ENCODE peak calls at places on chromosomes 11 and 22, in six cellular contexts. A is pancreas, G is adipocyte, P is cardiac muscle cell, I is upper lobe of right lung, Y is IMR-90. R is an unnamed sample. For H3K9me3, the result is how much of the 10 kb centered on the place peaks cover.

GRCh38 chr11:134739136-134739535 is 327.1 kb upstream of the B3GAT1 start:
- DNase-seq in Y (no peak), P (no peak), G (no peak), A (no peak), I (no peak), R (no peak)

GRCh38 chr11:130583866-130584265 is 135.4 kb downstream of the ADAMTS15 start:
- DNase-seq in G (no peak), I (no peak), Y (no peak), P (no peak), A (no peak), R (no peak)

GRCh38 chr11:83818349-83818748 is 532.2 kb upstream of the CCDC90B start:
- DNase-seq in A (no peak), Y (peak), G (no peak), P (no peak), I (no peak), R (no peak)

GRCh38 chr11:74644084-74644483 is 51.7 kb downstream of the POLD3 start:
- DNase-seq in G (no peak), P (no peak), I (no peak), A (no peak), Y (no peak), R (no peak)

GRCh38 chr11:3123761-3124733 is 41.1 kb downstream of the OSBPL5 start:
- DNase-seq in A (peak), I (peak), G (peak), Y (peak), P (no peak), R (no peak)

GRCh38 chr11:108199446-108200321 is 22.8 kb downstream of the NPAT start:
- DNase-seq in Y (peak), I (no peak), A (no peak), G (peak), P (no peak), R (peak)

GRCh38 chr11:49499117-49499516 is 290.7 kb upstream of the FOLH1 start:
- DNase-seq in G (no peak), P (no peak), I (no peak), A (no peak), Y (no peak), R (no peak)

GRCh38 chr11:34213366-34213765 is 107.9 kb downstream of the NAT10 start:
- DNase-seq in A (no peak), I (no peak), P (no peak), Y (peak), G (peak), R (no peak)

GRCh38 chr11:15519124-15519791 is 404.5 kb downstream of the INSC start:
- DNase-seq in G (no peak), Y (no peak), P (no peak), I (no peak), A (no peak), R (no peak)

GRCh38 chr11:94049351-94049750 is 28.2 kb downstream of the HEPHL1 start:
- DNase-seq in P (no peak), A (no peak), I (no peak), Y (no peak), G (no peak), R (no peak)

GRCh38 chr11:95330332-95330731 is 99.3 kb upstream of the SESN3 start:
- DNase-seq in P (no peak), G (no peak), A (no peak), Y (no peak), I (no peak), R (no peak)

GRCh38 chr11:412641-413119 is 2.1 kb downstream of the SIGIRR start:
- DNase-seq in G (no peak), I (no peak), P (no peak), Y (no peak), A (no peak), R (no peak)

GRCh38 chr11:2930705-2931415 is 1.6 kb upstream of the PHLDA2 start:
- DNase-seq in Y (peak), A (peak), P (peak), G (no peak), I (peak), R (no peak)

GRCh38 chr11:111512296-111513239 is at the start of gene BTG4:
- DNase-seq in Y (no peak), A (no peak), P (peak), I (no peak), G (no peak), R (no peak)

DNA sequence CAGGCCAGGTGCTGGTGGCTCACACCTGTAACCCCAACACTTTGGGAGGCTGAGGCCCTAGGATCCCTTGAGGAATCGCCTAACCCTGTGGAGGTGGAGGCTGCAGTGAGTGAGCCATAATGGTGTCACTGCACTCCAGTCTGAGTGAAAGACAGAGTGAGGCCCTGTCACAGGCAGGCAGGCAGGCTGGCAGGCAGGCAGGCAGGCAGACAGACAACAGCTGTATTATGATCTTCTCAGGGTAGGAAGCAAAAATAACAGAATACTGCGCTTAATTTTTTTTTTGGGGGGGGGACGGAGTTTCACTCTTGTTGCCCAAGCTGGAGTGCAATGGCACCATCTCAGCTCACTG is 3901.6 kb upstream of the OR11H1 start:
- DNase-seq in P (no peak), A (no peak), I (peak), Y (no peak), G (no peak), R (no peak)
- H3K9me3 ChIP-seq in P (under half), A (under half), I (under half), Y (half or more), G (under half), R (under half)

DNA sequence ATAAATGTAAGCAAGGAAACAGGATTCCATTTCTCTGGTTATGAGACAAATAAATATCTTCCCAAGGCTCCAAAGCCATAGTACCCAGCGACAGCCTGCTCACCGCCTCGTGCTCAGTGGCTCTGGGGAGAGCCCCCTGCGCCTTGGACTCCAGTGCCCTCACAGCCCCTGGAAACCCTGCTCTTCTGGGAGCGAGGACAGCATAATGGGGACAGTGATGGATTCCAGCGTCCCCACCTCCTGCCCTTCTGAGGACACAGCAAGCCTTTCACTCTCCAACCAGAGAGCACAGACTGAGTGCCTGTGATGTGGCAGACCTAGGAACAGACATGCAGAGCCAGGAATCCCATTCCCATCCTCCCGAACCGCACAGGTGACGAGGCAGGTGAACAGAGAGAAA is 660.8 kb downstream of the TBC1D22A start:
- DNase-seq in I (no peak), G (no peak), P (no peak), Y (no peak), A (no peak), R (no peak)
- H3K9me3 ChIP-seq in I (under half), G (under half), P (under half), Y (under half), A (under half), R (under half)

DNA sequence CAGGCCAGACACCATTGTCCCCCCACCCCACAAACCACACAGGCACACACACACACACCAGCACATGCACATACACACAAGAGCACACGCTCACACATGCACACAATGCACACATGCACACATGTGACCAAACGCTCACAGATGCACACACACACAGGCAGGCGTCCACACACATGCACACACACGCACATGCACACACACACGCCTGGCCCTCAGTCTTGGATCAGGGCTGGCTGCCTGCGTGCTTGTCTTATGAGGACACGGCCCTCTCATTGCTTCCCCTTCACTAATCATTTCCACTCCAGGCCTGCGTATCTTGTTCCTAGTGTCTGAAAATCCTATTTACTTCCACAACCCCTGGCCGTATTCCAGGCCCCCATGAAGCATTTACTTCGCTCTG is 740.5 kb downstream of the BRD1 start:
- DNase-seq in A (no peak), Y (no peak), G (no peak), P (no peak), I (peak), R (no peak)
- H3K9me3 ChIP-seq in A (under half), Y (half or more), G (under half), P (under half), I (under half), R (under half)

GRCh38 chr11:102794382-102794781 is 3.6 kb downstream of the MMP1 start:
- DNase-seq in P (peak), Y (peak), G (peak), A (no peak), I (no peak), R (no peak)
- H3K9me3 ChIP-seq in P (under half), Y (under half), G (under half), A (under half), I (under half), R (under half)

DNA sequence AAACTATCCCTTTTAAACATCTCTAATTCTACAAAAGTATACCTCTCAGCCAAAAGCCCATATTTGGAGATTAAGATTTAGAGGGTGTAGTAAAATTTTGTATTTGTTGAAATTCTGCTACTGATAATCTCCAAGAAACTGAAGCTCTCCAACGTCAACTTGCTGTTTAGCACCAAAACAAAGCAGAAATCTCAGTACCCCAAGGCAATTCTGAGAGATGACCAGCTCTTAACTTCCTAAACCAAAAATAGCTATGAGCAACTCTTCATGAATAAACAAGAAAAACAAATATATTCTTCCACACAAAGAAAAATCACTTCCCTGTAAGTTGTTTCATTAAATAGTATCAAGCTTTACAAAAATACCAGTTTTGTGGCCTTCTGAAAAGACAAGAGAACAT is 13.3 kb downstream of the RRAS2 start:
- DNase-seq in P (no peak), A (no peak), Y (peak), I (no peak), G (no peak), R (no peak)
- H3K9me3 ChIP-seq in P (under half), A (under half), Y (under half), I (under half), G (under half), R (under half)

GRCh38 chr11:124923296-124923695 is 4.2 kb downstream of the HEPN1 start:
- DNase-seq in Y (no peak), G (no peak), A (no peak), P (no peak), I (no peak), R (no peak)

GRCh38 chr11:124919836-124920755 is 1.0 kb downstream of the HEPN1 start:
- DNase-seq in P (no peak), I (no peak), Y (no peak), G (no peak), A (no peak), R (no peak)

GRCh38 chr11:124918950-124919349 is at the start of gene HEPN1:
- DNase-seq in Y (no peak), I (no peak), A (no peak), P (no peak), G (no peak), R (no peak)

GRCh38 chr11:124922831-124923230 is 3.8 kb downstream of the HEPN1 start:
- DNase-seq in G (no peak), A (no peak), Y (no peak), P (no peak), I (no peak), R (no peak)

DNA sequence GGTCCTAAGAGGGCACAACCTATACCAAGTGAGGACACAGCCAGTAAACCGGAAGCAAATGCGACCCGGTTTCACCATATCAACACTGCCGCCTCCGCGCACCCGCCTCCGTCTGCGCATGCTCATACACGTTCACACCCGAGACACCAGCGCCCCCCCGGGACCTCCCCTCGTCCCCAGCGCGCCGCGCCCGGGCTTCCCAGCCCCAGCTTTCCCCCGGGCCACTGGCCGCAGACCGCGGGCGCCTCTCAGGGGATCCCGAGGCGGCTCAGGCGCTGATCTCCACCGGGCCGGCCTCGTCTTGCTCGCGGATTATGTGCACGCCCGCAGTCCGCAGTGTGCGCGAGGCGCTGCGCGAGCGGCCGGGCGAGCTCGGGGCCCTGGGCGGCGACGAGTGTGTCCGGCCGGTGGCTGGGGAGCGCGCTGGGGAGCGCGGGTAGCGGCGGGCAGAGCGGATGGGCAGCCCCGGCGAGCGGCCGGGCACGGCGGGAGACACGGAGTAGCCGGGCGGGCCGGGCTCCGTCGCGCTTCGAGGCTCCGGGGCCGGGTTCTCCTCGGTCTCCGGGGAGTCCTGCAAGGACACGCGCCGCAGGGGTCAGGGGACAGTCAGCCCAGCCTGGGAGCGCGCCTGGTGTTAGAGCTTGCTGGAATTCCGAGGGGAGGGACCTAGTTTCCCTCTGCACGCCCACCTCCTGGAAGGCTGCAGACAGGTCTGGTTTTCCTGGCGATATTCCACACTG is 2.0 kb downstream of the HEPN1 start:
- DNase-seq in I (peak), P (peak), Y (peak), A (peak), G (peak), R (peak)
- H3K9me3 ChIP-seq in I (under half), P (under half), Y (under half), A (under half), G (under half), R (under half)

DNA sequence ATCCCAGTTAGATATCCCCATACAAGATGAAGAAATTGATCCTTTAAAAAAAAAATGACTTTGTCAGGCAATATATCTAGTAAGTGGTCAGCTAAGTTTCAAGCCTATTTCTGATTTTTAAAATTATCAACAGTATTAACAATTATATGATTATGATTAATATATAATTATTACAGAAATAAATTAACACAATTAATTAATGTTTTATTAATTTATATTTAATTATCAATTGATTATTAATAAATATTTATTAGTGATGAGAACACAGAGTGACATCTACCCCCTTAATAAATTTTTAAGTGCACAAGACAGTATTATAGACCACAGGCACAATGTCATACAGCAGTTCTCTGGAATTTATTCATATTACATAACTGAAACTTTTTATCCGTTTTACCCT is 22.0 kb downstream of the MUC15 start:
- DNase-seq in I (no peak), G (no peak), Y (no peak), A (no peak), P (no peak), R (no peak)
- H3K9me3 ChIP-seq in I (under half), G (under half), Y (under half), A (under half), P (under half), R (under half)

DNA sequence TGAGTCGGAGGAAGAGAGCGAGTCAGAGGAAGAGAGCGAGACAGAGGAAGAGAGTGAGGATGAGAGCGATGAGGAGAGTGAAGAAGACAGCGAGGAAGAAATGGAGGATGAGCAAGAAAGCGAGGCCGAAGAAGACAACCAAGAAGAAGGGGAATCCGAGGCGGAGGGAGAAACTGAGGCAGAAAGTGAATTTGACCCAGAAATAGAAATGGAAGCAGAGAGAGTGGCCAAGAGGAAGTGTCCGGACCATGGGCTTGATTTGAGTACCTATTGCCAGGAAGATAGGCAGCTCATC is 780 bp downstream of the TRIM44 start:
- DNase-seq in A (no peak), P (no peak), Y (no peak), I (no peak), G (no peak), R (no peak)
- H3K9me3 ChIP-seq in A (under half), P (under half), Y (under half), I (under half), G (under half), R (under half)

GRCh38 chr11:115585361-115586024 is 81.3 kb upstream of the CADM1 start:
- DNase-seq in P (no peak), G (no peak), I (no peak), Y (no peak), A (no peak), R (no peak)

GRCh38 chr11:115587718-115588342 is 83.6 kb upstream of the CADM1 start:
- DNase-seq in G (no peak), I (no peak), P (no peak), A (no peak), Y (no peak), R (no peak)

GRCh38 chr11:115590254-115590653 is 86.0 kb upstream of the CADM1 start:
- DNase-seq in G (no peak), Y (no peak), P (peak), A (no peak), I (no peak), R (no peak)

GRCh38 chr11:115591380-115591779 is 87.2 kb upstream of the CADM1 start:
- DNase-seq in P (no peak), G (no peak), A (no peak), I (no peak), Y (no peak), R (no peak)
- H3K9me3 ChIP-seq in P (under half), G (under half), A (under half), I (under half), Y (under half), R (under half)

R was measured in effector memory CD4-positive, alpha-beta T cell.